ENCODE peak calls at places on chromosomes 4 and X, in four cellular contexts. One of them, this sample, is unnamed.

GRCh38 chr4:119559044-119559647 is 69.5 kb downstream of the PDE5A start:
- DNase-seq in foreskin fibroblast: peak; percentile 33
- DNase-seq in mesendoderm: peak; percentile 51
- DNase-seq in pancreas: no peak
- DNase-seq in this sample: no peak

GRCh38 chr4:19748470-19748869 is 503.2 kb upstream of the SLIT2 start:
- DNase-seq in foreskin fibroblast: peak; percentile 84
- DNase-seq in mesendoderm: no peak
- DNase-seq in pancreas: no peak
- DNase-seq in this sample: no peak

GRCh38 chr4:19010766-19011165 is 989.2 kb upstream of the LCORL start:
- DNase-seq in foreskin fibroblast: no peak
- DNase-seq in mesendoderm: peak; percentile 74
- DNase-seq in pancreas: no peak
- DNase-seq in this sample: no peak

GRCh38 chr4:149465941-149466340 is 349.7 kb downstream of the IQCM start:
- DNase-seq in foreskin fibroblast: peak; percentile 5
- DNase-seq in mesendoderm: no peak
- DNase-seq in pancreas: no peak
- DNase-seq in this sample: no peak

GRCh38 chrX:57817302-57817701 is 93.0 kb downstream of the ZXDA start:
- DNase-seq in foreskin fibroblast: no peak
- DNase-seq in mesendoderm: no peak
- DNase-seq in pancreas: no peak
- DNase-seq in this sample: no peak

GRCh38 chrX:67544281-67544680 is 460 bp downstream of the AR start:
- DNase-seq in foreskin fibroblast: no peak
- DNase-seq in mesendoderm: peak; percentile 31
- DNase-seq in pancreas: peak; percentile 57
- DNase-seq in this sample: no peak

GRCh38 chrX:101415180-101416130 is 7.4 kb downstream of the HNRNPH2 start:
- DNase-seq in foreskin fibroblast: peak; percentile 48
- DNase-seq in mesendoderm: peak; percentile 80
- DNase-seq in pancreas: no peak
- DNase-seq in this sample: peak; percentile 30

GRCh38 chr4:133483600-133484246 is 334.6 kb downstream of the PCDH10 start:
- DNase-seq in foreskin fibroblast: no peak
- DNase-seq in mesendoderm: peak; percentile 90
- DNase-seq in pancreas: no peak
- DNase-seq in this sample: peak; percentile 4

GRCh38 chr4:160319221-160319867 is 1216.5 kb downstream of the RAPGEF2 start:
- DNase-seq in foreskin fibroblast: no peak
- DNase-seq in mesendoderm: peak; percentile 92
- DNase-seq in pancreas: no peak
- DNase-seq in this sample: peak; percentile 27

GRCh38 chrX:78945186-78945912 is at the start of gene P2RY10:
- DNase-seq in foreskin fibroblast: no peak
- DNase-seq in mesendoderm: no peak
- DNase-seq in pancreas: no peak
- DNase-seq in this sample: no peak

GRCh38 chr4:137378393-137379290 is 153.7 kb downstream of the PCDH18 start:
- DNase-seq in foreskin fibroblast: no peak
- DNase-seq in mesendoderm: no peak
- DNase-seq in pancreas: no peak
- DNase-seq in this sample: no peak

GRCh38 chrX:106415276-106415895 is 196.4 kb upstream of the RADX start:
- DNase-seq in foreskin fibroblast: peak; percentile 4
- DNase-seq in mesendoderm: peak; percentile 60
- DNase-seq in pancreas: no peak
- DNase-seq in this sample: peak; percentile 22

GRCh38 chr4:63757919-63758318 is 651.3 kb downstream of the TECRL start:
- DNase-seq in foreskin fibroblast: no peak
- DNase-seq in mesendoderm: no peak
- DNase-seq in pancreas: no peak
- DNase-seq in this sample: no peak

GRCh38 chr4:84907145-84907544 is 59.3 kb downstream of the WDFY3 start:
- DNase-seq in foreskin fibroblast: no peak
- DNase-seq in mesendoderm: no peak
- DNase-seq in pancreas: no peak
- DNase-seq in this sample: no peak

GRCh38 chrX:134469481-134469880 is 9.5 kb downstream of the HPRT1 start:
- DNase-seq in foreskin fibroblast: peak; percentile 38
- DNase-seq in mesendoderm: no peak
- DNase-seq in pancreas: no peak
- DNase-seq in this sample: no peak